ENCODE peak calls at places on chromosomes 4 and X, in eight cellular contexts. One of them, this sample, is unnamed.

GRCh38 chr4:110165382-110166285 is 32.8 kb downstream of the ELOVL6 start:
- DNase-seq in activated CD8-positive, alpha-beta memory T cell treated with anti-CD3 and anti-CD28 coated beads for 48 hours: no peak
- DNase-seq in activated effector memory CD4-positive, alpha-beta T cell treated with Interleukin-2 at 50 U/mL for 16 hours: peak; percentile 57
- DNase-seq in aorta: no peak
- DNase-seq in activated CD4-positive, alpha-beta memory T cell treated with anti-CD3 and anti-CD28 coated beads for 36 hours: peak; percentile 81
- DNase-seq in T follicular helper cell: peak; percentile 18
- DNase-seq in stimulated activated CD4-positive, alpha-beta T cell treated with anti-CD3 and anti-CD28 coated beads, TNF-alpha, amount 100 ng/mL, for 4 hours: peak; percentile 45
- DNase-seq in stimulated activated CD8-positive, alpha-beta memory T cell treated with anti-CD3 and anti-CD28 coated beads, Interleukin-15, amount 100 ng/mL, for 4 hours: peak; percentile 27
- DNase-seq in this sample: peak; percentile 49

GRCh38 chrX:78693547-78693946 is 34.4 kb upstream of the RTL3 start:
- DNase-seq in activated CD4-positive, alpha-beta memory T cell treated with anti-CD3 and anti-CD28 coated beads for 36 hours: no peak
- DNase-seq in aorta: no peak
- DNase-seq in stimulated activated CD8-positive, alpha-beta memory T cell treated with anti-CD3 and anti-CD28 coated beads, Interleukin-15, amount 100 ng/mL, for 4 hours: no peak
- DNase-seq in stimulated activated CD4-positive, alpha-beta T cell treated with anti-CD3 and anti-CD28 coated beads, TNF-alpha, amount 100 ng/mL, for 4 hours: no peak
- DNase-seq in T follicular helper cell: no peak
- DNase-seq in activated CD8-positive, alpha-beta memory T cell treated with anti-CD3 and anti-CD28 coated beads for 48 hours: no peak
- DNase-seq in activated effector memory CD4-positive, alpha-beta T cell treated with Interleukin-2 at 50 U/mL for 16 hours: no peak
- DNase-seq in this sample: no peak

GRCh38 chr4:8940792-8941491 is 69.3 kb upstream of the HMX1 start:
- DNase-seq in activated effector memory CD4-positive, alpha-beta T cell treated with Interleukin-2 at 50 U/mL for 16 hours: no peak
- DNase-seq in T follicular helper cell: no peak
- DNase-seq in stimulated activated CD4-positive, alpha-beta T cell treated with anti-CD3 and anti-CD28 coated beads, TNF-alpha, amount 100 ng/mL, for 4 hours: no peak
- DNase-seq in activated CD8-positive, alpha-beta memory T cell treated with anti-CD3 and anti-CD28 coated beads for 48 hours: no peak
- DNase-seq in stimulated activated CD8-positive, alpha-beta memory T cell treated with anti-CD3 and anti-CD28 coated beads, Interleukin-15, amount 100 ng/mL, for 4 hours: no peak
- DNase-seq in aorta: no peak
- DNase-seq in activated CD4-positive, alpha-beta memory T cell treated with anti-CD3 and anti-CD28 coated beads for 36 hours: peak; percentile 32
- DNase-seq in this sample: no peak

GRCh38 chrX:40778861-40779575 is 43.7 kb upstream of the MED14 start:
- DNase-seq in stimulated activated CD4-positive, alpha-beta T cell treated with anti-CD3 and anti-CD28 coated beads, TNF-alpha, amount 100 ng/mL, for 4 hours: no peak
- DNase-seq in T follicular helper cell: no peak
- DNase-seq in activated effector memory CD4-positive, alpha-beta T cell treated with Interleukin-2 at 50 U/mL for 16 hours: no peak
- DNase-seq in activated CD4-positive, alpha-beta memory T cell treated with anti-CD3 and anti-CD28 coated beads for 36 hours: no peak
- DNase-seq in aorta: no peak
- DNase-seq in stimulated activated CD8-positive, alpha-beta memory T cell treated with anti-CD3 and anti-CD28 coated beads, Interleukin-15, amount 100 ng/mL, for 4 hours: no peak
- DNase-seq in activated CD8-positive, alpha-beta memory T cell treated with anti-CD3 and anti-CD28 coated beads for 48 hours: no peak
- DNase-seq in this sample: peak; percentile 19

GRCh38 chr4:71275004-71275403 is 63.8 kb upstream of the SLC4A4 start:
- DNase-seq in T follicular helper cell: no peak
- DNase-seq in activated effector memory CD4-positive, alpha-beta T cell treated with Interleukin-2 at 50 U/mL for 16 hours: no peak
- DNase-seq in stimulated activated CD8-positive, alpha-beta memory T cell treated with anti-CD3 and anti-CD28 coated beads, Interleukin-15, amount 100 ng/mL, for 4 hours: no peak
- DNase-seq in stimulated activated CD4-positive, alpha-beta T cell treated with anti-CD3 and anti-CD28 coated beads, TNF-alpha, amount 100 ng/mL, for 4 hours: no peak
- DNase-seq in aorta: no peak
- DNase-seq in activated CD4-positive, alpha-beta memory T cell treated with anti-CD3 and anti-CD28 coated beads for 36 hours: no peak
- DNase-seq in activated CD8-positive, alpha-beta memory T cell treated with anti-CD3 and anti-CD28 coated beads for 48 hours: no peak
- DNase-seq in this sample: no peak

GRCh38 chr4:130545171-130545570 is 1449.2 kb downstream of the C4orf33 start:
- DNase-seq in stimulated activated CD8-positive, alpha-beta memory T cell treated with anti-CD3 and anti-CD28 coated beads, Interleukin-15, amount 100 ng/mL, for 4 hours: no peak
- DNase-seq in activated CD8-positive, alpha-beta memory T cell treated with anti-CD3 and anti-CD28 coated beads for 48 hours: no peak
- DNase-seq in activated effector memory CD4-positive, alpha-beta T cell treated with Interleukin-2 at 50 U/mL for 16 hours: no peak
- DNase-seq in T follicular helper cell: no peak
- DNase-seq in aorta: no peak
- DNase-seq in stimulated activated CD4-positive, alpha-beta T cell treated with anti-CD3 and anti-CD28 coated beads, TNF-alpha, amount 100 ng/mL, for 4 hours: no peak
- DNase-seq in activated CD4-positive, alpha-beta memory T cell treated with anti-CD3 and anti-CD28 coated beads for 36 hours: no peak
- DNase-seq in this sample: no peak

GRCh38 chr4:111228874-111229273 is 606.0 kb upstream of the PITX2 start:
- DNase-seq in activated CD4-positive, alpha-beta memory T cell treated with anti-CD3 and anti-CD28 coated beads for 36 hours: no peak
- DNase-seq in stimulated activated CD4-positive, alpha-beta T cell treated with anti-CD3 and anti-CD28 coated beads, TNF-alpha, amount 100 ng/mL, for 4 hours: no peak
- DNase-seq in T follicular helper cell: no peak
- DNase-seq in activated CD8-positive, alpha-beta memory T cell treated with anti-CD3 and anti-CD28 coated beads for 48 hours: no peak
- DNase-seq in activated effector memory CD4-positive, alpha-beta T cell treated with Interleukin-2 at 50 U/mL for 16 hours: no peak
- DNase-seq in stimulated activated CD8-positive, alpha-beta memory T cell treated with anti-CD3 and anti-CD28 coated beads, Interleukin-15, amount 100 ng/mL, for 4 hours: no peak
- DNase-seq in aorta: no peak
- DNase-seq in this sample: no peak

GRCh38 chr4:99652596-99653436 is 4.8 kb downstream of the C4orf54 start:
- DNase-seq in T follicular helper cell: no peak
- DNase-seq in activated effector memory CD4-positive, alpha-beta T cell treated with Interleukin-2 at 50 U/mL for 16 hours: no peak
- DNase-seq in aorta: no peak
- DNase-seq in stimulated activated CD8-positive, alpha-beta memory T cell treated with anti-CD3 and anti-CD28 coated beads, Interleukin-15, amount 100 ng/mL, for 4 hours: no peak
- DNase-seq in activated CD8-positive, alpha-beta memory T cell treated with anti-CD3 and anti-CD28 coated beads for 48 hours: no peak
- DNase-seq in activated CD4-positive, alpha-beta memory T cell treated with anti-CD3 and anti-CD28 coated beads for 36 hours: no peak
- DNase-seq in stimulated activated CD4-positive, alpha-beta T cell treated with anti-CD3 and anti-CD28 coated beads, TNF-alpha, amount 100 ng/mL, for 4 hours: no peak
- DNase-seq in this sample: no peak

GRCh38 chr4:122959441-122959840 is 37.0 kb upstream of the NUDT6 start:
- DNase-seq in stimulated activated CD8-positive, alpha-beta memory T cell treated with anti-CD3 and anti-CD28 coated beads, Interleukin-15, amount 100 ng/mL, for 4 hours: no peak
- DNase-seq in activated effector memory CD4-positive, alpha-beta T cell treated with Interleukin-2 at 50 U/mL for 16 hours: no peak
- DNase-seq in stimulated activated CD4-positive, alpha-beta T cell treated with anti-CD3 and anti-CD28 coated beads, TNF-alpha, amount 100 ng/mL, for 4 hours: no peak
- DNase-seq in aorta: no peak
- DNase-seq in activated CD8-positive, alpha-beta memory T cell treated with anti-CD3 and anti-CD28 coated beads for 48 hours: no peak
- DNase-seq in T follicular helper cell: no peak
- DNase-seq in activated CD4-positive, alpha-beta memory T cell treated with anti-CD3 and anti-CD28 coated beads for 36 hours: no peak
- DNase-seq in this sample: no peak

GRCh38 chr4:121950212-121950679 is 1.6 kb downstream of the TRPC3 start:
- DNase-seq in activated CD4-positive, alpha-beta memory T cell treated with anti-CD3 and anti-CD28 coated beads for 36 hours: peak; percentile 91
- DNase-seq in stimulated activated CD4-positive, alpha-beta T cell treated with anti-CD3 and anti-CD28 coated beads, TNF-alpha, amount 100 ng/mL, for 4 hours: peak; percentile 75
- DNase-seq in activated CD8-positive, alpha-beta memory T cell treated with anti-CD3 and anti-CD28 coated beads for 48 hours: peak; percentile 82
- DNase-seq in activated effector memory CD4-positive, alpha-beta T cell treated with Interleukin-2 at 50 U/mL for 16 hours: peak; percentile 75
- DNase-seq in T follicular helper cell: peak; percentile 64
- DNase-seq in stimulated activated CD8-positive, alpha-beta memory T cell treated with anti-CD3 and anti-CD28 coated beads, Interleukin-15, amount 100 ng/mL, for 4 hours: peak; percentile 52
- DNase-seq in aorta: peak; percentile 83
- DNase-seq in this sample: no peak

GRCh38 chrX:15744181-15744867 is 6.3 kb downstream of the CA5B start:
- DNase-seq in stimulated activated CD4-positive, alpha-beta T cell treated with anti-CD3 and anti-CD28 coated beads, TNF-alpha, amount 100 ng/mL, for 4 hours: no peak
- DNase-seq in T follicular helper cell: no peak
- DNase-seq in activated CD8-positive, alpha-beta memory T cell treated with anti-CD3 and anti-CD28 coated beads for 48 hours: no peak
- DNase-seq in activated effector memory CD4-positive, alpha-beta T cell treated with Interleukin-2 at 50 U/mL for 16 hours: no peak
- DNase-seq in aorta: no peak
- DNase-seq in stimulated activated CD8-positive, alpha-beta memory T cell treated with anti-CD3 and anti-CD28 coated beads, Interleukin-15, amount 100 ng/mL, for 4 hours: no peak
- DNase-seq in activated CD4-positive, alpha-beta memory T cell treated with anti-CD3 and anti-CD28 coated beads for 36 hours: no peak
- DNase-seq in this sample: no peak

GRCh38 chr4:76799139-76799538 is 98.8 kb downstream of the SOWAHB start:
- DNase-seq in activated CD4-positive, alpha-beta memory T cell treated with anti-CD3 and anti-CD28 coated beads for 36 hours: no peak
- DNase-seq in aorta: no peak
- DNase-seq in activated effector memory CD4-positive, alpha-beta T cell treated with Interleukin-2 at 50 U/mL for 16 hours: no peak
- DNase-seq in stimulated activated CD4-positive, alpha-beta T cell treated with anti-CD3 and anti-CD28 coated beads, TNF-alpha, amount 100 ng/mL, for 4 hours: no peak
- DNase-seq in activated CD8-positive, alpha-beta memory T cell treated with anti-CD3 and anti-CD28 coated beads for 48 hours: no peak
- DNase-seq in stimulated activated CD8-positive, alpha-beta memory T cell treated with anti-CD3 and anti-CD28 coated beads, Interleukin-15, amount 100 ng/mL, for 4 hours: no peak
- DNase-seq in T follicular helper cell: no peak
- DNase-seq in this sample: no peak

GRCh38 chr4:105644270-105644669 is 64.2 kb downstream of the INTS12 start:
- DNase-seq in activated CD4-positive, alpha-beta memory T cell treated with anti-CD3 and anti-CD28 coated beads for 36 hours: no peak
- DNase-seq in activated CD8-positive, alpha-beta memory T cell treated with anti-CD3 and anti-CD28 coated beads for 48 hours: no peak
- DNase-seq in stimulated activated CD4-positive, alpha-beta T cell treated with anti-CD3 and anti-CD28 coated beads, TNF-alpha, amount 100 ng/mL, for 4 hours: no peak
- DNase-seq in activated effector memory CD4-positive, alpha-beta T cell treated with Interleukin-2 at 50 U/mL for 16 hours: no peak
- DNase-seq in aorta: no peak
- DNase-seq in T follicular helper cell: no peak
- DNase-seq in stimulated activated CD8-positive, alpha-beta memory T cell treated with anti-CD3 and anti-CD28 coated beads, Interleukin-15, amount 100 ng/mL, for 4 hours: no peak
- DNase-seq in this sample: no peak

GRCh38 chr4:121582296-121582695 is 114.5 kb downstream of the ANXA5 start:
- DNase-seq in activated CD4-positive, alpha-beta memory T cell treated with anti-CD3 and anti-CD28 coated beads for 36 hours: no peak
- DNase-seq in activated CD8-positive, alpha-beta memory T cell treated with anti-CD3 and anti-CD28 coated beads for 48 hours: no peak
- DNase-seq in aorta: no peak
- DNase-seq in T follicular helper cell: no peak
- DNase-seq in activated effector memory CD4-positive, alpha-beta T cell treated with Interleukin-2 at 50 U/mL for 16 hours: no peak
- DNase-seq in stimulated activated CD4-positive, alpha-beta T cell treated with anti-CD3 and anti-CD28 coated beads, TNF-alpha, amount 100 ng/mL, for 4 hours: no peak
- DNase-seq in stimulated activated CD8-positive, alpha-beta memory T cell treated with anti-CD3 and anti-CD28 coated beads, Interleukin-15, amount 100 ng/mL, for 4 hours: no peak
- DNase-seq in this sample: no peak

GRCh38 chr4:8939887-8940742 is 68.5 kb upstream of the HMX1 start:
- DNase-seq in activated effector memory CD4-positive, alpha-beta T cell treated with Interleukin-2 at 50 U/mL for 16 hours: no peak
- DNase-seq in activated CD4-positive, alpha-beta memory T cell treated with anti-CD3 and anti-CD28 coated beads for 36 hours: no peak
- DNase-seq in T follicular helper cell: no peak
- DNase-seq in stimulated activated CD8-positive, alpha-beta memory T cell treated with anti-CD3 and anti-CD28 coated beads, Interleukin-15, amount 100 ng/mL, for 4 hours: no peak
- DNase-seq in stimulated activated CD4-positive, alpha-beta T cell treated with anti-CD3 and anti-CD28 coated beads, TNF-alpha, amount 100 ng/mL, for 4 hours: no peak
- DNase-seq in activated CD8-positive, alpha-beta memory T cell treated with anti-CD3 and anti-CD28 coated beads for 48 hours: no peak
- DNase-seq in aorta: no peak
- DNase-seq in this sample: no peak

GRCh38 chr4:79747252-79747651 is 325.8 kb downstream of the ANTXR2 start:
- DNase-seq in activated CD4-positive, alpha-beta memory T cell treated with anti-CD3 and anti-CD28 coated beads for 36 hours: no peak
- DNase-seq in activated effector memory CD4-positive, alpha-beta T cell treated with Interleukin-2 at 50 U/mL for 16 hours: no peak
- DNase-seq in T follicular helper cell: no peak
- DNase-seq in aorta: no peak
- DNase-seq in activated CD8-positive, alpha-beta memory T cell treated with anti-CD3 and anti-CD28 coated beads for 48 hours: no peak
- DNase-seq in stimulated activated CD4-positive, alpha-beta T cell treated with anti-CD3 and anti-CD28 coated beads, TNF-alpha, amount 100 ng/mL, for 4 hours: no peak
- DNase-seq in stimulated activated CD8-positive, alpha-beta memory T cell treated with anti-CD3 and anti-CD28 coated beads, Interleukin-15, amount 100 ng/mL, for 4 hours: no peak
- DNase-seq in this sample: no peak

GRCh38 chrX:126770179-126770578 is 49.4 kb upstream of the PRR32 start:
- DNase-seq in stimulated activated CD4-positive, alpha-beta T cell treated with anti-CD3 and anti-CD28 coated beads, TNF-alpha, amount 100 ng/mL, for 4 hours: no peak
- DNase-seq in aorta: no peak
- DNase-seq in stimulated activated CD8-positive, alpha-beta memory T cell treated with anti-CD3 and anti-CD28 coated beads, Interleukin-15, amount 100 ng/mL, for 4 hours: no peak
- DNase-seq in T follicular helper cell: no peak
- DNase-seq in activated effector memory CD4-positive, alpha-beta T cell treated with Interleukin-2 at 50 U/mL for 16 hours: no peak
- DNase-seq in activated CD4-positive, alpha-beta memory T cell treated with anti-CD3 and anti-CD28 coated beads for 36 hours: no peak
- DNase-seq in activated CD8-positive, alpha-beta memory T cell treated with anti-CD3 and anti-CD28 coated beads for 48 hours: no peak
- DNase-seq in this sample: no peak

GRCh38 chr4:126708716-126709115 is 924.0 kb upstream of the INTU start:
- DNase-seq in stimulated activated CD8-positive, alpha-beta memory T cell treated with anti-CD3 and anti-CD28 coated beads, Interleukin-15, amount 100 ng/mL, for 4 hours: no peak
- DNase-seq in T follicular helper cell: no peak
- DNase-seq in activated effector memory CD4-positive, alpha-beta T cell treated with Interleukin-2 at 50 U/mL for 16 hours: no peak
- DNase-seq in aorta: no peak
- DNase-seq in stimulated activated CD4-positive, alpha-beta T cell treated with anti-CD3 and anti-CD28 coated beads, TNF-alpha, amount 100 ng/mL, for 4 hours: no peak
- DNase-seq in activated CD8-positive, alpha-beta memory T cell treated with anti-CD3 and anti-CD28 coated beads for 48 hours: no peak
- DNase-seq in activated CD4-positive, alpha-beta memory T cell treated with anti-CD3 and anti-CD28 coated beads for 36 hours: no peak
- DNase-seq in this sample: peak; percentile 69

GRCh38 chr4:74365761-74366160 is 816 bp downstream of the EREG start:
- DNase-seq in T follicular helper cell: no peak
- DNase-seq in aorta: peak; percentile 44
- DNase-seq in activated effector memory CD4-positive, alpha-beta T cell treated with Interleukin-2 at 50 U/mL for 16 hours: no peak
- DNase-seq in activated CD8-positive, alpha-beta memory T cell treated with anti-CD3 and anti-CD28 coated beads for 48 hours: no peak
- DNase-seq in activated CD4-positive, alpha-beta memory T cell treated with anti-CD3 and anti-CD28 coated beads for 36 hours: no peak
- DNase-seq in stimulated activated CD4-positive, alpha-beta T cell treated with anti-CD3 and anti-CD28 coated beads, TNF-alpha, amount 100 ng/mL, for 4 hours: no peak
- DNase-seq in stimulated activated CD8-positive, alpha-beta memory T cell treated with anti-CD3 and anti-CD28 coated beads, Interleukin-15, amount 100 ng/mL, for 4 hours: no peak
- DNase-seq in this sample: no peak

GRCh38 chrX:10203617-10204016 is 46.8 kb downstream of the CLCN4 start:
- DNase-seq in aorta: no peak
- DNase-seq in activated CD8-positive, alpha-beta memory T cell treated with anti-CD3 and anti-CD28 coated beads for 48 hours: no peak
- DNase-seq in activated effector memory CD4-positive, alpha-beta T cell treated with Interleukin-2 at 50 U/mL for 16 hours: no peak
- DNase-seq in T follicular helper cell: no peak
- DNase-seq in stimulated activated CD4-positive, alpha-beta T cell treated with anti-CD3 and anti-CD28 coated beads, TNF-alpha, amount 100 ng/mL, for 4 hours: no peak
- DNase-seq in stimulated activated CD8-positive, alpha-beta memory T cell treated with anti-CD3 and anti-CD28 coated beads, Interleukin-15, amount 100 ng/mL, for 4 hours: no peak
- DNase-seq in activated CD4-positive, alpha-beta memory T cell treated with anti-CD3 and anti-CD28 coated beads for 36 hours: no peak
- DNase-seq in this sample: no peak

GRCh38 chr4:44869222-44869882 is 143.0 kb upstream of the GNPDA2 start:
- DNase-seq in aorta: no peak
- DNase-seq in stimulated activated CD4-positive, alpha-beta T cell treated with anti-CD3 and anti-CD28 coated beads, TNF-alpha, amount 100 ng/mL, for 4 hours: no peak
- DNase-seq in activated effector memory CD4-positive, alpha-beta T cell treated with Interleukin-2 at 50 U/mL for 16 hours: no peak
- DNase-seq in activated CD8-positive, alpha-beta memory T cell treated with anti-CD3 and anti-CD28 coated beads for 48 hours: no peak
- DNase-seq in stimulated activated CD8-positive, alpha-beta memory T cell treated with anti-CD3 and anti-CD28 coated beads, Interleukin-15, amount 100 ng/mL, for 4 hours: no peak
- DNase-seq in activated CD4-positive, alpha-beta memory T cell treated with anti-CD3 and anti-CD28 coated beads for 36 hours: no peak
- DNase-seq in T follicular helper cell: no peak
- DNase-seq in this sample: no peak

This sample was measured in keratinocyte.